ENCODE peak calls at places on chromosomes 12 and 14, in six cellular contexts. B is fibroblast of mammary gland, J is left ventricle myocardium inferior, P is ovary, W is hepatocyte, N is fibroblast of pulmonary artery. S is an unnamed sample.

GRCh38 chr12:119227292-119227691 is 48.6 kb downstream of the HSPB8 start:
- DNase-seq in B (no peak), J (no peak), P (no peak), W (no peak), N (no peak), S (no peak)

GRCh38 chr12:131831635-131832041 is 3.4 kb downstream of the MMP17 start:
- DNase-seq in B (peak), J (no peak), P (peak), W (peak), N (peak), S (no peak)

GRCh38 chr12:116142936-116143882 is 134.3 kb downstream of the MED13L start:
- DNase-seq in B (peak), J (no peak), P (no peak), W (no peak), N (peak), S (no peak)

GRCh38 chr12:108519558-108519957 is 4.5 kb downstream of the FICD start:
- DNase-seq in B (no peak), J (no peak), P (no peak), W (no peak), N (no peak), S (no peak)

GRCh38 chr12:110252716-110253115 is 28.3 kb upstream of the ATP2A2 start:
- DNase-seq in B (no peak), J (peak), P (no peak), W (no peak), N (no peak), S (no peak)

GRCh38 chr12:26696613-26697092 is 136.3 kb downstream of the ITPR2 start:
- DNase-seq in B (no peak), J (no peak), P (no peak), W (no peak), N (peak), S (no peak)

GRCh38 chr12:3019005-3019680 is 58.0 kb upstream of the TSPAN9 start:
- DNase-seq in B (no peak), J (no peak), P (no peak), W (no peak), N (no peak), S (no peak)

GRCh38 chr12:47775100-47775911 is 2.3 kb downstream of the SLC48A1 start:
- DNase-seq in B (peak), J (no peak), P (peak), W (no peak), N (peak), S (no peak)

GRCh38 chr12:117178301-117178700 is 12.0 kb downstream of the FBXO21 start:
- DNase-seq in B (no peak), J (no peak), P (peak), W (no peak), N (no peak), S (no peak)

GRCh38 chr12:90940872-90941499 is 14.0 kb downstream of the CCER1 start:
- DNase-seq in B (peak), J (no peak), P (no peak), W (peak), N (peak), S (no peak)

GRCh38 chr12:95988506-95989275 is 7.5 kb downstream of the HAL start:
- DNase-seq in B (no peak), J (no peak), P (no peak), W (no peak), N (no peak), S (no peak)

GRCh38 chr14:38189930-38190726 is 17.6 kb upstream of the SSTR1 start:
- DNase-seq in B (no peak), J (no peak), P (no peak), W (no peak), N (no peak), S (no peak)

GRCh38 chr12:11830298-11830937 is 180.9 kb downstream of the ETV6 start:
- DNase-seq in B (no peak), J (no peak), P (no peak), W (no peak), N (no peak), S (no peak)

GRCh38 chr12:128970110-128970509 is 116.8 kb downstream of the GLT1D1 start:
- DNase-seq in B (no peak), J (no peak), P (no peak), W (no peak), N (no peak), S (no peak)

GRCh38 chr12:110739488-110739887 is 3.2 kb downstream of the PPP1CC start:
- DNase-seq in B (no peak), J (no peak), P (no peak), W (no peak), N (no peak), S (no peak)

GRCh38 chr12:103623716-103624115 is 36.6 kb downstream of the STAB2 start:
- DNase-seq in B (no peak), J (no peak), P (no peak), W (no peak), N (no peak), S (no peak)

GRCh38 chr12:29241821-29242591 is 92.9 kb downstream of the FAR2 start:
- DNase-seq in B (peak), J (no peak), P (no peak), W (peak), N (peak), S (no peak)

GRCh38 chr14:67680121-67680602 is 5.7 kb upstream of the VTI1B start:
- DNase-seq in B (peak), J (no peak), P (no peak), W (peak), N (peak), S (no peak)

GRCh38 chr14:73008501-73008900 is 18.4 kb downstream of the ZFYVE1 start:
- DNase-seq in B (peak), J (no peak), P (no peak), W (no peak), N (peak), S (no peak)

GRCh38 chr14:56175773-56176172 is 57.6 kb downstream of the PELI2 start:
- DNase-seq in B (no peak), J (no peak), P (no peak), W (no peak), N (no peak), S (no peak)

GRCh38 chr12:82968644-82969339 is 282.1 kb downstream of the TMTC2 start:
- DNase-seq in B (peak), J (no peak), P (no peak), W (no peak), N (peak), S (no peak)

GRCh38 chr14:86865934-86866333 is 1127.0 kb downstream of the GALC start:
- DNase-seq in B (no peak), J (no peak), P (no peak), W (no peak), N (peak), S (no peak)

GRCh38 chr14:104724981-104725771 is 1.1 kb downstream of the ADSS1 start:
- DNase-seq in B (peak), J (peak), P (peak), W (peak), N (peak), S (no peak)

GRCh38 chr12:52006726-52007157 is at the start of gene TAMALIN:
- DNase-seq in B (no peak), J (peak), P (peak), W (peak), N (peak), S (no peak)

GRCh38 chr12:91326043-91327027 is 143.7 kb upstream of the DCN start:
- DNase-seq in B (peak), J (no peak), P (no peak), W (peak), N (peak), S (peak)

GRCh38 chr12:120902846-120903381 is 1.2 kb downstream of the SPPL3 start:
- DNase-seq in B (no peak), J (no peak), P (no peak), W (no peak), N (no peak), S (no peak)

GRCh38 chr12:122137681-122138080 is 36.3 kb downstream of the IL31 start:
- DNase-seq in B (no peak), J (no peak), P (no peak), W (peak), N (no peak), S (no peak)

GRCh38 chr12:531951-532585 is 72.3 kb downstream of the B4GALNT3 start:
- DNase-seq in B (no peak), J (no peak), P (no peak), W (no peak), N (no peak), S (no peak)

GRCh38 chr14:68124885-68125731 is 305.5 kb downstream of the RAD51B start:
- DNase-seq in B (peak), J (no peak), P (no peak), W (peak), N (peak), S (no peak)

GRCh38 chr14:72567226-72567625 is 326.7 kb downstream of the DPF3 start:
- DNase-seq in B (no peak), J (no peak), P (no peak), W (no peak), N (no peak), S (no peak)

GRCh38 chr14:22314183-22314820 is 274.7 kb downstream of the DAD1 start:
- DNase-seq in B (peak), J (no peak), P (no peak), W (peak), N (peak), S (no peak)

GRCh38 chr12:123150804-123151678 is at the start of gene PITPNM2:
- DNase-seq in B (peak), J (peak), P (peak), W (peak), N (peak), S (no peak)

GRCh38 chr14:96752594-96752993 is 44.6 kb upstream of the VRK1 start:
- DNase-seq in B (peak), J (no peak), P (no peak), W (no peak), N (no peak), S (no peak)

GRCh38 chr12:1810201-1810930 is 10.0 kb upstream of the LRTM2 start:
- DNase-seq in B (peak), J (peak), P (no peak), W (no peak), N (peak), S (no peak)

GRCh38 chr12:52819021-52819420 is 5.1 kb upstream of the KRT4 start:
- DNase-seq in B (no peak), J (no peak), P (no peak), W (peak), N (no peak), S (no peak)

GRCh38 chr12:57242691-57243454 is 8.1 kb downstream of the STAC3 start:
- DNase-seq in B (no peak), J (no peak), P (peak), W (peak), N (peak), S (no peak)

GRCh38 chr12:58349161-58349560 is 407.8 kb downstream of the ATP23 start:
- DNase-seq in B (no peak), J (no peak), P (no peak), W (peak), N (peak), S (no peak)

GRCh38 chr12:64890873-64891468 is 66.5 kb downstream of the TBC1D30 start:
- DNase-seq in B (peak), J (no peak), P (no peak), W (peak), N (peak), S (no peak)

GRCh38 chr14:85131523-85131922 is 398.4 kb upstream of the FLRT2 start:
- DNase-seq in B (no peak), J (no peak), P (no peak), W (peak), N (no peak), S (no peak)

GRCh38 chr14:92435154-92435553 is 78.4 kb upstream of the RIN3 start:
- DNase-seq in B (no peak), J (no peak), P (no peak), W (no peak), N (no peak), S (no peak)
- TF ChIP-seq CTCF in B (no peak), J (no peak), P (no peak), W (no peak), N (no peak), S (no peak)

GRCh38 chr14:41925409-41925808 is 318.7 kb downstream of the LRFN5 start:
- DNase-seq in B (peak), J (no peak), P (no peak), W (peak), N (peak), S (no peak)
- TF ChIP-seq CTCF in B (peak), J (no peak), P (no peak), W (peak), N (peak), S (no peak)

DNA sequence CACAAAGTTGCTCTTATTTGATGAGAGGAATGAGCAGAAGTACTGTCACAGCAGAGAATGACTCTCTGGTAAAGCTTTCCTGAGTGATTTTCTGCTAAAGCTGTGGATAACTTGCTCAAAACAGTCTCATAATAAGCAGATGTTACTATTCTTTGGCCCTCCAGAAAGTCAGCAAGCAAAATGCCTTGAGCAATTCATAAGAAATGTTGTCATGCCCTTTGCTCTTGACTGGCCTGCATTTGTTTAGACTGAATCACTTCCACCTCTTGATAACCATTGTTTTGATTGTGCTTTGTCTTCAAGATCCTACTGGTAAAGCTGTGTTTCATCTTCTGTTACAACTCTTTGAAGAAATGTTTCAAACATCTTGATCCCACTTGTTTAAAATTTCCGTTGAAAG is 457.9 kb upstream of the FOXG1 start:
- DNase-seq in B (peak), J (no peak), P (no peak), W (no peak), N (peak), S (no peak)
- TF ChIP-seq CTCF in B (no peak), J (no peak), P (no peak), W (no peak), N (no peak), S (no peak)

DNA sequence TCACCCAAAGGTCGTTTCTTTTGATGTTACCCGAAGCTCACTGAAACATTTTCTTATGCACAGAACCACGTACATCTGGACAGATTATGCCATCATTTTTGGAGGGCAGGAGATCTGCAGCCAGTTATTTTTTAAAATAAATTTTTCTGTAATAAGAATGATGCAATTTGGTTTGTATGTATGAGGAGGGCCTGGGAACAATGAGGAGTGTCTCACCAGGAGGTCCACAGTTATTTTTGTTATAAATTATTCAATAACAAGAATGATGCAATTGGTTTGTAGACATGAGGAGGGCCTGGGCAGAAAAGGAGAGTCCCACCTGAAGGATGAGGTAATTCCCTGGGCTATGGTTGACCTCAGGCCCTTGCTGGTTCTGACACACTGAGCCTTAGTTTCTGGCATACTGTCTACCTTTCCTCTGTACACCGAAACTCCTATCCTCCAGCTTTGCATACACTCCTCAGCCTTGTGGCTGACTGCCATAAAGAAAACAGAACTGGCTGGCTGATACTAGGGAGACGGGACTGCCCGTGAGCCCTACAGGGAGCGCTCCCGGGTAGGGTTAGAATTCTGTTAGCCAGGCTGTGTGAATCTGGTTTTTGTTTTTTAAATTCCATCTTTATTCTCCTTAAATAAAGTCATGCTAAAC is 9.0 kb upstream of the DCD start:
- DNase-seq in B (no peak), J (no peak), P (no peak), W (no peak), N (no peak), S (no peak)
- TF ChIP-seq CTCF in B (no peak), J (no peak), P (no peak), W (no peak), N (no peak), S (no peak)

GRCh38 chr14:24853446-24853845 is 196.5 kb downstream of the STXBP6 start:
- DNase-seq in B (no peak), J (no peak), P (no peak), W (no peak), N (no peak), S (no peak)
- TF ChIP-seq CTCF in B (no peak), J (no peak), P (no peak), W (no peak), N (no peak), S (no peak)

DNA sequence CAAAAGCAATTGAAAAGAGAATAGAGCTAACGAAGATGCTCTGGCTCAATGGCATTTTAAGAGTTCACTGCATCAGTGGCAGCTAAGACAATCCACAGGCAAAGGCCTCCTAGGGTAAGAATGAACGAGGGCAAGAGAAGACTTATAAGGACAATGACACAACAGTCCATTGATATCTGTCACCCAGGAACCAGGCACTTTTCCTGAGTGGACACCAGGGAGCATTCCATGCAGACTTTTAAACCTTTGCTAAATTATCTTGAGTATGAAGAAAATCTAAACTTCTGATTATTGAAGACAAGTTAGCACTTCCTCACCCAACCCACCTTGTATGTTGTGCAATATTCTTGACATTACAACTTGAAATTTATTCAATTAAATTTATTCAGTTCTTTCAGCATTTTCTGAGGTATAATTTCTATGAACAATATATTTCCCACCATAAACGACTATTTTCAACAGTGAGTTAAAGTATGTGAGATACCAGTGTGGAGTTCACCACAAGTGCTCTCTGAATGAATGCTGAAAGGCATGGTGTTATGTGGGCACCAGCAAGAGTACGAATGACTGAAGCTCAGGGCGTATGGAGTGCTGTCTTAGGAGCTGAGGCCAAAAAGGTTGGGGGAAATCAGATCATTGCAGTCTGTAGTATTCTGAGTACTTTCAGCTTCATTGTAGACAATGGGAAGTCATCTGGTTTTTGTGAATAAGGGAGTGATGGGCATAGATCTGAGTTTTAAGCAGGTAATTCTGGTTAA is 124.3 kb upstream of the LMNTD1 start:
- DNase-seq in B (no peak), J (no peak), P (no peak), W (no peak), N (peak), S (no peak)
- TF ChIP-seq CTCF in B (no peak), J (peak), P (no peak), W (peak), N (peak), S (no peak)

GRCh38 chr12:25557830-25558436 is 4.8 kb upstream of the LMNTD1 start:
- DNase-seq in B (peak), J (no peak), P (no peak), W (peak), N (peak), S (no peak)
- TF ChIP-seq CTCF in B (peak), J (peak), P (no peak), W (peak), N (peak), S (no peak)

GRCh38 chr12:50182461-50182860 is 15.3 kb upstream of the CERS5 start:
- DNase-seq in B (no peak), J (no peak), P (no peak), W (no peak), N (no peak), S (no peak)
- TF ChIP-seq CTCF in B (no peak), J (peak), P (no peak), W (peak), N (no peak), S (no peak)

S was measured in omental fat pad.